ENCODE peak calls at places on chromosomes 12 and 14, in ten cellular contexts. A, Z, O, N, W, D, G, T, C and K are unnamed samples.

GRCh38 chr14:32358781-32359180 is 29.7 kb downstream of the AKAP6 start:
- DNase-seq in O (no peak), Z (no peak), A (no peak), C (no peak), G (no peak), D (no peak), W (no peak), T (no peak), N (no peak), K (no peak)

GRCh38 chr14:29865299-29865698 is 62.3 kb downstream of the PRKD1 start:
- DNase-seq in Z (no peak), T (no peak), D (no peak), W (no peak), A (no peak), N (peak; percentile 4), C (no peak), O (no peak), G (no peak), K (no peak)

GRCh38 chr14:58332514-58332913 is 34.2 kb downstream of the ARID4A start:
- DNase-seq in W (no peak), G (no peak), Z (no peak), C (no peak), N (no peak), A (no peak), D (no peak), O (no peak), T (no peak), K (no peak)

GRCh38 chr14:101836131-101836530 is 74.6 kb downstream of the PPP2R5C start:
- DNase-seq in A (no peak), Z (no peak), W (no peak), O (no peak), G (no peak), N (no peak), C (no peak), T (no peak), D (no peak), K (no peak)

GRCh38 chr14:34362625-34363251 is 99.3 kb downstream of the SPTSSA start:
- DNase-seq in W (no peak), C (no peak), O (no peak), G (no peak), T (no peak), Z (no peak), N (no peak), D (no peak), A (no peak), K (no peak)

GRCh38 chr14:85415015-85415712 is 114.8 kb upstream of the FLRT2 start:
- DNase-seq in G (peak; percentile 99), D (peak; percentile 75), W (peak; percentile 63), Z (peak; percentile 47), A (no peak), O (peak; percentile 88), T (no peak), N (peak; percentile 65), C (no peak), K (peak; percentile 99)

GRCh38 chr12:94049718-94050117 is 98.7 kb upstream of the PLXNC1 start:
- DNase-seq in A (no peak), N (no peak), T (no peak), D (no peak), W (no peak), Z (no peak), C (no peak), G (no peak), O (no peak), K (no peak)

GRCh38 chr12:94198469-94198868 is 50.1 kb downstream of the PLXNC1 start:
- DNase-seq in C (no peak), W (no peak), O (no peak), G (no peak), D (no peak), N (no peak), A (no peak), T (no peak), Z (no peak), K (no peak)

GRCh38 chr12:32051511-32052299 is 54.9 kb upstream of the BICD1 start:
- DNase-seq in O (peak; percentile 95), Z (no peak), C (no peak), D (no peak), G (peak; percentile 89), T (no peak), W (peak; percentile 60), A (no peak), N (peak; percentile 70), K (peak; percentile 97)

GRCh38 chr12:53758081-53758769 is 6.4 kb upstream of the CISTR start:
- DNase-seq in A (no peak), T (no peak), N (no peak), C (no peak), G (no peak), W (no peak), O (no peak), D (no peak), Z (no peak), K (no peak)

GRCh38 chr12:3135522-3136461 is 58.6 kb downstream of the TSPAN9 start:
- DNase-seq in D (no peak), N (peak; percentile 80), T (no peak), C (no peak), A (no peak), W (peak; percentile 66), Z (peak; percentile 46), O (peak; percentile 69), G (no peak), K (no peak)

DNA sequence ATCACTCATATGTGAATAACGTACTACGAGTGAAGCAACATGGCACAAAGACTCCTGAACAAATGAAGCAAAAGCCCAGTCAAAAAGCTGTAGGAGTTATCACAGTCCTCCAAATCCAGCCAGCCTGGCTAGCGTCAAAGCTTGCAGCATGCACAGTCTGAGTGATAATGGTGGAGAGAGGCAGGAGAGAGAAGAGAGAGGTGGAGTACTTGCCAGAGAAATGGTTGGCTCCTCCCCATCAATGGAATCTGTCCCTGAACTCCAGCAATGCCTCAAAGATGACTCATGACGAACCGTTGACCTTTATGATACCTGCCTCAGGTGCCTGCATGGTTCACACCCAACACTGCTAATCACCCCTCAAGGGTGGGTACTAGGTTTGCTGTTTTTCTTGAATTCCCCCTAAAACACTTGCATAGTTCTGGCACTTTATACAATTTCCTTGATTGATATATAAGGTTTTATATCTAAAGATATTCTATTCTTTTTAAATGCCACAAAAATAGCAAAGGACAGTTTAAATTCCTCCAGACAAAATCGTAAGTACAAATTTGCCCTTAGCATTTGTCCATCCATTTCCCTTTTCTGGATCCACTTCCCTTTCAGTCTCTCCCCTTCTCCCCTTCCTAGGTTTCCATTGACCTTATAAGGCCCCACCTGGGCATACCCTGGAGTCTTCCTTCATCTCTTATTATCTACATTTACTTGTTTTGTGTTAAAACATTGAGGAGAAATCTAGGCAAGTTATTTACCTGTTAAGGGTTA is 10.2 kb downstream of the ARHGDIB start:
- DNase-seq in T (no peak), A (no peak), G (peak; percentile 53), O (peak; percentile 74), D (no peak), N (peak; percentile 77), W (no peak), Z (no peak), C (no peak), K (peak; percentile 22)
- H3K27ac ChIP-seq in T (no peak overlapping the region), A (peak overlapping the region; percentile 91), G (peak overlapping the region; percentile 14), O (peak overlapping the region; percentile 55), D (peak overlapping the region; percentile 79), N (peak overlapping the region; percentile 68), W (no peak overlapping the region), Z (no peak overlapping the region), C (no peak overlapping the region), K (peak overlapping the region; percentile 75)

GRCh38 chr14:35384386-35385041 is 20.0 kb downstream of the NFKBIA start:
- DNase-seq in N (peak; percentile 79), G (no peak), C (no peak), A (peak; percentile 54), W (peak; percentile 91), D (peak; percentile 86), Z (no peak), O (no peak), T (no peak), K (no peak)
- H3K27ac ChIP-seq in N (peak overlapping the region; percentile 95), G (no peak overlapping the region), C (peak overlapping the region; percentile 91), A (peak overlapping the region; percentile 87), W (peak overlapping the region; percentile 98), D (peak overlapping the region; percentile 92), Z (no peak overlapping the region), O (no peak overlapping the region), T (peak overlapping the region; percentile 79), K (no peak overlapping the region)

GRCh38 chr12:122851820-122852219 is 16.6 kb downstream of the HIP1R start:
- DNase-seq in C (no peak), N (no peak), Z (peak; percentile 19), D (no peak), A (peak; percentile 39), W (peak; percentile 57), T (no peak), O (peak; percentile 94), G (peak; percentile 72), K (no peak)

GRCh38 chr12:122853582-122854245 is 18.5 kb downstream of the HIP1R start:
- DNase-seq in A (no peak), W (no peak), T (no peak), N (no peak), C (no peak), O (no peak), Z (no peak), G (no peak), D (no peak), K (no peak)

GRCh38 chr12:122854554-122854953 is 19.3 kb downstream of the HIP1R start:
- DNase-seq in D (no peak), Z (no peak), C (no peak), N (no peak), A (no peak), G (no peak), O (no peak), T (no peak), W (no peak), K (no peak)

GRCh38 chr12:122850695-122851350 is 15.6 kb downstream of the HIP1R start:
- DNase-seq in G (no peak), T (no peak), N (no peak), C (no peak), O (peak; percentile 27), Z (no peak), D (no peak), W (no peak), A (no peak), K (no peak)

GRCh38 chr12:122852336-122853275 is 17.3 kb downstream of the HIP1R start:
- DNase-seq in G (no peak), C (no peak), D (no peak), T (no peak), N (no peak), Z (peak; percentile 30), A (no peak), W (no peak), O (no peak), K (no peak)
- H3K27ac ChIP-seq in G (no peak overlapping the region), C (peak overlapping the region; percentile 68), D (peak overlapping the region; percentile 47), T (peak overlapping the region; percentile 97), N (no peak overlapping the region), Z (no peak overlapping the region), A (peak overlapping the region; percentile 92), W (no peak overlapping the region), O (peak overlapping the region; percentile 62), K (peak overlapping the region; percentile 61)

GRCh38 chr14:50822501-50823042 is 8.4 kb downstream of the NIN start:
- DNase-seq in T (no peak), O (no peak), C (no peak), G (no peak), N (no peak), W (no peak), A (no peak), Z (no peak), D (no peak), K (no peak)
- H3K27ac ChIP-seq in T (no peak overlapping the region), O (peak overlapping the region; percentile 9), C (no peak overlapping the region), G (no peak overlapping the region), N (no peak overlapping the region), W (no peak overlapping the region), A (no peak overlapping the region), Z (no peak overlapping the region), D (no peak overlapping the region), K (no peak overlapping the region)